ENCODE peak calls at places on chromosomes 5 and 9, in four cellular contexts. I, K, T and N are unnamed samples.

GRCh38 chr5:146369691-146370090 is 31.1 kb downstream of the POU4F3 start:
- DNase-seq in I (no peak), K (no peak), T (peak), N (no peak)

GRCh38 chr5:94968507-94969095 is 316.3 kb downstream of the MCTP1 start:
- DNase-seq in I (no peak), K (peak), T (peak), N (peak)

GRCh38 chr9:137188086-137188489 is 272 bp downstream of the ANAPC2 start:
- DNase-seq in I (no peak), K (no peak), T (no peak), N (no peak)

GRCh38 chr9:98998441-98999151 is 54.9 kb downstream of the COL15A1 start:
- DNase-seq in I (peak), K (peak), T (peak), N (peak)

GRCh38 chr5:77784735-77785134 is 8.6 kb upstream of the TBCA start:
- DNase-seq in I (no peak), K (no peak), T (no peak), N (no peak)

GRCh38 chr5:133556551-133556950 is 55.8 kb downstream of the FSTL4 start:
- DNase-seq in I (no peak), K (no peak), T (no peak), N (no peak)

GRCh38 chr9:134601764-134602163 is 39.8 kb upstream of the COL5A1 start:
- DNase-seq in I (no peak), K (no peak), T (peak), N (no peak)

GRCh38 chr5:133993563-133993962 is 11.2 kb downstream of the VDAC1 start:
- DNase-seq in I (no peak), K (no peak), T (no peak), N (no peak)

GRCh38 chr9:2281803-2282185 is 266.6 kb downstream of the SMARCA2 start:
- DNase-seq in I (no peak), K (no peak), T (no peak), N (no peak)

GRCh38 chr9:108235599-108235998 is 620.2 kb downstream of the ACTL7B start:
- DNase-seq in I (no peak), K (no peak), T (no peak), N (no peak)

GRCh38 chr9:31144614-31145013 is 1239.8 kb upstream of the ACO1 start:
- DNase-seq in I (no peak), K (no peak), T (no peak), N (no peak)

GRCh38 chr9:104091028-104091590 is 3.0 kb upstream of the SMC2 start:
- DNase-seq in I (no peak), K (no peak), T (peak), N (no peak)

GRCh38 chr9:98099346-98099745 is 19.7 kb downstream of the TRIM14 start:
- DNase-seq in I (peak), K (no peak), T (no peak), N (no peak)

GRCh38 chr5:109225695-109226094 is 184.1 kb downstream of the PJA2 start:
- DNase-seq in I (no peak), K (no peak), T (peak), N (no peak)

GRCh38 chr5:76547242-76547890 is 75.8 kb downstream of the F2RL2 start:
- DNase-seq in I (peak), K (no peak), T (no peak), N (peak)

GRCh38 chr5:78778538-78778937 is 130.0 kb upstream of the LHFPL2 start:
- DNase-seq in I (no peak), K (no peak), T (no peak), N (no peak)

GRCh38 chr9:131635285-131635684 is 90.0 kb downstream of the PRRT1B start:
- DNase-seq in I (peak), K (peak), T (peak), N (peak)

GRCh38 chr9:109812818-109813281 is 32.9 kb downstream of the PALM2AKAP2 start:
- DNase-seq in I (no peak), K (no peak), T (no peak), N (no peak)

GRCh38 chr9:35940474-35941467 is 17.2 kb downstream of the OR2S2 start:
- DNase-seq in I (no peak), K (no peak), T (no peak), N (no peak)

GRCh38 chr5:569868-570361 is 42.2 kb upstream of the CEP72 start:
- DNase-seq in I (no peak), K (no peak), T (no peak), N (no peak)

GRCh38 chr9:14320272-14321245 is 6.6 kb upstream of the NFIB start:
- DNase-seq in I (no peak), K (peak), T (peak), N (no peak)

GRCh38 chr5:150656191-150657132 is 4.6 kb upstream of the MYOZ3 start:
- DNase-seq in I (peak), K (peak), T (peak), N (peak)

GRCh38 chr9:89359018-89359417 is 40.7 kb downstream of the SECISBP2 start:
- DNase-seq in I (no peak), K (peak), T (no peak), N (no peak)